ENCODE peak calls at places on chromosomes 2 and 18, in four cellular contexts. M is HepG2, F is GM12878, B is H1. X is an unnamed sample.

GRCh38 chr18:7608174-7608550 is 41.0 kb downstream of the PTPRM start:
- DNase-seq in B (no peak), M (no peak), F (no peak), X (no peak)

GRCh38 chr2:15775753-15776628 is 164.4 kb upstream of the MYCN start:
- DNase-seq in M (no peak), B (no peak), F (no peak), X (no peak)

GRCh38 chr2:187138240-187138639 is 289.3 kb upstream of the ZSWIM2 start:
- DNase-seq in B (no peak), M (peak), F (no peak), X (peak)

GRCh38 chr2:2974982-2975381 is 402.6 kb downstream of the EIPR1 start:
- DNase-seq in B (no peak), F (no peak), M (no peak), X (no peak)

GRCh38 chr18:627211-627610 is 30.2 kb upstream of the TYMS start:
- DNase-seq in M (no peak), B (no peak), F (no peak), X (no peak)

GRCh38 chr2:67446504-67446911 is 49.4 kb downstream of the ETAA1 start:
- DNase-seq in M (no peak), B (no peak), F (no peak), X (no peak)

GRCh38 chr2:177449159-177449558 is 56.6 kb downstream of the AGPS start:
- DNase-seq in B (no peak), F (no peak), M (no peak), X (no peak)

GRCh38 chr2:36672199-36672598 is 24.3 kb upstream of the VIT start:
- DNase-seq in B (no peak), F (no peak), M (peak), X (no peak)

GRCh38 chr2:158228943-158229508 is 127.3 kb downstream of the UPP2 start:
- DNase-seq in B (no peak), M (no peak), F (no peak), X (no peak)

GRCh38 chr2:70947556-70948184 is 12.0 kb downstream of the ATP6V1B1 start:
- DNase-seq in F (no peak), M (no peak), B (no peak), X (no peak)

GRCh38 chr2:234989183-234989701 is 37.4 kb downstream of the SH3BP4 start:
- DNase-seq in M (no peak), F (no peak), B (no peak), X (no peak)

GRCh38 chr2:29042581-29043075 is 31.7 kb downstream of the PCARE start:
- DNase-seq in M (no peak), B (no peak), F (no peak), X (no peak)

GRCh38 chr2:96175951-96176350 is 30.7 kb upstream of the DUSP2 start:
- DNase-seq in B (no peak), F (no peak), M (no peak), X (no peak)

GRCh38 chr2:178317807-178318206 is 123.5 kb downstream of the OSBPL6 start:
- DNase-seq in B (no peak), M (no peak), F (no peak), X (no peak)

GRCh38 chr2:240728361-240728760 is 36.7 kb downstream of the AQP12A start:
- DNase-seq in M (no peak), F (no peak), B (no peak), X (no peak)

GRCh38 chr2:134260726-134261125 is 6.9 kb downstream of the MGAT5 start:
- DNase-seq in F (no peak), M (no peak), B (no peak), X (no peak)

GRCh38 chr2:233966388-233966787 is 49.2 kb downstream of the TRPM8 start:
- DNase-seq in B (no peak), M (no peak), F (no peak), X (no peak)

GRCh38 chr2:10909050-10909995 is 2.4 kb upstream of the KCNF1 start:
- DNase-seq in F (no peak), M (peak), B (peak), X (peak)

GRCh38 chr2:25972049-25972823 is 10.1 kb downstream of the KIF3C start:
- DNase-seq in M (no peak), B (no peak), F (no peak), X (no peak)

GRCh38 chr18:10053861-10054260 is 140.0 kb downstream of the VAPA start:
- DNase-seq in B (no peak), F (no peak), M (no peak), X (no peak)

GRCh38 chr2:232494542-232494941 is 6.9 kb upstream of the ECEL1 start:
- DNase-seq in B (no peak), M (no peak), F (no peak), X (no peak)

GRCh38 chr2:217552081-217552480 is 450.7 kb downstream of the TNS1 start:
- DNase-seq in M (no peak), F (no peak), B (no peak), X (peak)

GRCh38 chr2:238763471-238763995 is 84.4 kb upstream of the TWIST2 start:
- DNase-seq in F (no peak), B (no peak), M (no peak), X (no peak)

GRCh38 chr18:30491815-30492551 is 550.6 kb downstream of the DSC3 start:
- DNase-seq in B (no peak), M (no peak), F (no peak), X (no peak)

GRCh38 chr18:36798738-36799473 is 29.9 kb downstream of the TPGS2 start:
- DNase-seq in M (no peak), F (no peak), B (no peak), X (no peak)

GRCh38 chr18:37561986-37562385 is 3.6 kb downstream of the CELF4 start:
- DNase-seq in M (no peak), F (no peak), B (no peak), X (no peak)

GRCh38 chr2:98502556-98503335 is 58.1 kb downstream of the INPP4A start:
- DNase-seq in M (no peak), B (no peak), F (no peak), X (peak)

GRCh38 chr2:199230091-199230490 is 227.6 kb downstream of the SATB2 start:
- DNase-seq in F (no peak), B (no peak), M (no peak), X (no peak)

GRCh38 chr2:199223791-199224190 is 233.9 kb downstream of the SATB2 start:
- DNase-seq in M (peak), B (no peak), F (no peak), X (no peak)

DNA sequence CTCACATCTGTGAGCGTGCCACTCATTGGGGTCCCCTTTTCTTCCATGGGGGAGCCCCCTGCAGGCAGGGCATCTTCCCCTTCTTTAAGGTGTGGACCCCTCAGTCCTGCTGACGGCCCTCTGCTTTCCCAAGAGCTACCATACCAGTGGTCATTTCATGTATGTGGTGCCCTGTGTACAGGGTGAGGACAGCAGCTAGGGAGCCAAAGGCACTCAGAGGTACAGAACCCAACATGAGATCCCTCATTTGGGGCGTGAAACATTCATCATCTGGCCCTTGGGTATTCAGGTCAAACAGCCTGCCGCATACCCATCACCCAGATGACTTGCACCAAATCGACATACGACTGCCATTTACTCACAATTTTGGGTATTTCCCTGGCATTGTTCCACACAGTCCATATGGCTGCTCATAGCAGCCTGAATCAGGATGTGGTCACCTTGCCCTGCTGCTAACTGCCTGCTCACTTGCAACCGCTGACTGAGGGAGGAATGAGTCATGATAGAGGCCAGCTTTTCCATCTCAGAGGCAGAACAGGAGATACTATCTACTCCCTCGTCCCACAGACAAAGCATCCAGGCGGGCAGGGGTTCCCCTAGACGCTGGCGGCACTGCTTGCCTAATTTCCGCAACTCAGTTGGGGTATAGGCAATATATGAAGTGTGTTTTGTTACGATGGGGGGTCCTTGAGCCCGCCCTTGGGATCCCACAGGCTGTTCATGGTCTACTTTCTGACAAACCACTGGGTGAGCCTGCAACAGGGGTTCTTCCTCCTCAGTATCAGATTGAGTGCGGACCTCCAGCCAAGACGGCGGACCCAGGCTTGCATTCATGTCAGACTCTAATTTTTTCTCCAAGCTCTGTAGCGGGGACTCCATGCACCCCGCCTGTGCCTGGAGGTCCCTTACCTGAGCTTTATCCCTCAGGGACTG is 228.6 kb downstream of the SATB2 start:
- DNase-seq in B (no peak), M (no peak), F (peak), X (no peak)
- H3K9ac ChIP-seq in B (no peak), M (no peak), F (no peak), X (no peak)

DNA sequence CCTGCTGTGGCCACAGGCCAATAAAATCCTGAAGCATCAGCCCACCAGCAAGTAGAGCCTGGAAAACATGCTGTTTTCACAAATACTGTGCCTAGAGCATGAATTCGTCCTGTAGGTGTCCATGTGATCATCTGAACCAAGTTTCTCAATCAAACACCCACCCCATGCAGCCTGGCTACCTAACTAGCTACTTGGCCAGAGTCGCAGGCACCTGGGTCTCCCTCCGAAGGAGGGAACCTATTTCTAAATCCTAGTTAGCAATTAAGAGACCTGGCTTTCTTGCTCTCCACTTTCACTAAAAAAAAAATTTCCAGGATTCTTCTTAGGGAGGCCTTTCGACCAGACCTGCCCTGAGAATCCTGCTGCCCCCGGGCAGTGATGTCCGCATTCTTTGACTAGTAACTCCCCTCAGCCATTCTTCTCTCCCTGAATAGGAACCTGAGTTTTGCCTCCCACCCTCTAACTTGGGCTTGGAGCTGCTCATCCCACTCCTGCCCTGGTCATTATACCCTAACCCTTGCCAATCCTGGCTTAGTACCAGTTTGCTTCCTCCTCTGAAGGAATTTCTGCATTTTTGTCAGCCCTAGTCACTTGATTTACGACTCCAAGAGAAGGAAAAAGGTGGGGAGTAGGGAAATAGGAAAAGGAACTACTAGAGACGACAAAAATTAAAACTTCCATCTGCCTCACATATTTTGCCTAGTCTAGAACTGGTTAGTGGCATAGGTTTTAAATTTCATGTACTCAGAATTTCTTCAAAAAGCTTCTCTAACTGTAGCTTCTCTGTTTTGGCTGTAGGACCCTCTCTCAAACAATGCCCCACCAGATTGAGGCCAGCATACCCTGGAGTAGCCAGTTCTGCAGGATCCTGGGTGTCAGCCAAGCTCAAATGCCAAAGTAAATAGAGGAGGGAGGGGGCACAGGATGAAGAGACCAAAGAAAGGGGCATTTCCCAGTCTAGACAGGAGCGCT is 25.4 kb upstream of the TANK start:
- DNase-seq in F (no peak), B (no peak), M (peak), X (peak)
- TF ChIP-seq SUZ12 in F (no peak), B (no peak), M (no peak), X (no peak)

GRCh38 chr2:148933456-148933855 is 58.4 kb downstream of the KIF5C start:
- DNase-seq in F (no peak), M (no peak), B (no peak), X (no peak)
- H3K9ac ChIP-seq in F (no peak), M (no peak), B (no peak), X (no peak)

DNA sequence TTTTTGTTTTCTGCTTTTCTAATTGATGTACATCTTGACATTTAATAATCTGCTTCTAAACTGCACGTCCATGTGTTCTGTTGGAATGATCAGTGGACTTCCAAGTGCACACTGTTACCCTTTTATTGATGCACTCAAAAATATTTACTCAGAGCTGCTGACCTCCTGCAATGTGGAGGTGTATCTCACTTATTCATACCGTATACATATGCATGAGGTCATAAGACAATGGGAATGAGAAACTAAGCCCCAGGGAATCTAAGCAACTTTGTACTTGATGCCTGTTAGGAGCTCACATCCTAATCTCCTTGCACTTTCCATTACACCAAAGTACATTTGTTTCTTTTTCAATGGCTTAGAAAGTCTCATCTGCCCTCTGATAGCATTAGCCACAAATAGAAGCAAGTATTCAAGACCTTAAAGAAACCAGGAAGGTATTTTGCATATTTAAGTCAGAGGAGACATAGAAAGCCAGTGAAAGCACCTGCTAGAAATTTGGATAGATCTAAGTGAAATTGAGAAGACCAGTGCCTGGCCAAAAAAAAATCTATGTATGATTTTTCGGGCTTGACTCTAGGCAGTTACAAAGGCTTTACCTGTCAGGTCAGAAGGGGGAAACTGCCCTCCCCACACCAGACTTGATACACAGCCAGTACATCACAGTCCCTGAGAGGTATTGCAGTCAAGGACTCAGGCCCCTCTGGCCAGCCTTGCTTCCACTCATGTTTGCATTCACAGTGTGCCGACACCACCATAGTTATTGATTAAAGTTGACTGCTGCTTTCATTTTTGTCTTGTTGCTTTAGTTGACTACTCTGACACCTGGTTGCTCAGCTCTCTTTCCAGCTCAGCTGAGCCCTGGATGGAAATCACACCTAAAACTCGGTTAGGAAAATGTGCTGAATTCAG is 391.7 kb upstream of the CYRIA start:
- DNase-seq in F (no peak), M (no peak), B (no peak), X (no peak)
- TF ChIP-seq SUZ12 in F (no peak), M (no peak), B (no peak), X (no peak)

GRCh38 chr18:23504720-23505119 is 1.4 kb downstream of the RMC1 start:
- DNase-seq in M (no peak), F (peak), B (no peak), X (no peak)
- H3K9ac ChIP-seq in M (peak), F (peak), B (no peak), X (no peak)